ENCODE peak calls at places on chromosomes 5 and 9, in five cellular contexts. U is A549, I is HepG2, V is GM12878, L is H1. K is an unnamed sample.

GRCh38 chr5:167643616-167644015 is 647.8 kb upstream of the WWC1 start:
- DNase-seq in U (no peak), I (no peak), V (no peak), L (no peak), K (no peak)

GRCh38 chr5:175535781-175536180 is 57.4 kb downstream of the SFXN1 start:
- DNase-seq in U (no peak), I (no peak), V (no peak), L (no peak), K (no peak)

GRCh38 chr5:109053995-109054417 is 306.3 kb downstream of the FER start:
- DNase-seq in U (no peak), I (no peak), V (peak; percentile 38), L (no peak), K (no peak)

GRCh38 chr9:15249042-15249818 is 57.8 kb downstream of the TTC39B start:
- DNase-seq in U (no peak), I (no peak), V (no peak), L (no peak), K (no peak)

GRCh38 chr5:166936351-166936750 is 1355.1 kb upstream of the WWC1 start:
- DNase-seq in U (no peak), I (no peak), V (no peak), L (no peak), K (no peak)

GRCh38 chr9:102844754-102845153 is 150.4 kb upstream of the CYLC2 start:
- DNase-seq in U (no peak), I (no peak), V (no peak), L (no peak), K (no peak)

GRCh38 chr5:150624334-150625163 is 15.9 kb upstream of the SYNPO start:
- DNase-seq in U (peak; percentile 70), I (no peak), V (no peak), L (no peak), K (peak; percentile 54)

GRCh38 chr9:112582863-112583262 is 96.2 kb downstream of the KIAA1958 start:
- DNase-seq in U (no peak), I (no peak), V (no peak), L (no peak), K (no peak)

DNA sequence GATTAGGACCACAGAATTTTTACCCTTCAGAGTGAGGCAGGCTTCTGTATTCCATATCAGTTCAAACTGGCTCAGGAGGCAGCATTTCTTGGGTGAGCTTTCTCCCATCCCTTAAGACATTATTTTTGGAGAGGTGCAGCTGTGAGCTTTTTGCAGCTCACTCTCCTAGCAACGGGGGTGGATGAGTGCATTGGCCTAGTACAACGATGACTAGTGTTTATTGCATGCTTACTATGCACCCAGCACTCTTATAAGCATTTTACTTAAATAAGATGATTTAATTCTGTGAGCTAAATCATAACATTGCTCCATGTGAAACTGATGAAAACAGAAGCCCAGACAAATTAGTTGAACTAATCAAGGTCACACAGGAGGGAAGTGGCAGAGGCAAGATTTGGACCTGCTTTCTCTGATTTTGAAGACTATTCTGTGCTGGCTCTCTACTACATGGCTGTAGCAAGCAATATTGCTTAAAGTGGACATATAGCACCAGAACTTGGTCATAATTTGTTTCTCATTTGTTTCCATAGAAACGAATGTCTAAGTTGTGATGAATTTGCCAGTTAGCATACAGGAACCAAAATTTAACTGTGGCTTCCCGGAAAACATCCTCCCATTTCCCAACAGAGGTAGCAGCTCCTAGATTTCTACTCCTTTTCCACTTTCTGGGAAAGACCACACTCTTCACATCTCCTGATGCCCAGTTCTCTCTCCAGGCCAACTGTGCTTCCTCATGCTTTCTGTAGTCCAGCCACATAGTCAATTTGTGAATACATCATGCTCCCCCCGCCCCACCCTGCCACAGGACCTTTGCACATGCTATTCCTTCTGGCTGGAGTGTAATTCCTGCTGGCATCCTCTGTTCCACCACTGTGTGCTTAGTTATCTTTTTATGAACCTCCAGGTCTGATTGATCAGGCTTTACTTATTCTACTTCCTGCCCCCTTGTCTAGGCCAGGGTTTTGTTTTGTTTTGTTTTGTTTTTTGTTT is 372.2 kb upstream of the RIOK2 start:
- DNase-seq in U (no peak), I (no peak), V (no peak), L (no peak), K (no peak)
- TF ChIP-seq HDAC2 in U (no peak), I (no peak), V (no peak), L (no peak), K (no peak)

DNA sequence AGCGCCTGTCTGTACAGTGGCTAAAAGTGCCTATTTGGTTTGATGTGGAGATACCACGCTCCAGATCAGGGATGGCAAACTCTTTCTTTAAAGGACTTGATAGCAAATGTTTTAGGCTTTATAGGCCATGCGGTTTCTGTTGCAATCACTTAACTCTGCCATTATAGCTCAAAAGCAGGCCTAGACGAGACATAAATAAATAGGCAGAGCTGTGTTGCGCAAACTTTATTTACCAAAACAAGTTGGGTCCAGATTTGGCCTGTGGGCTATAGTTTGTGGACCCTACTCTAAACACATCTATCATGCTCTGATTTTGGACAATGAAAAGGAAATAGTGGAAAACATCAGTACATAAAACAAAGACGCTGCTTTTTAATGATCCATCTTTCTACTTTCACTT is 79.2 kb downstream of the PTCH1 start:
- DNase-seq in U (no peak), I (no peak), V (no peak), L (no peak), K (no peak)
- TF ChIP-seq HDAC2 in U (no peak), I (no peak), V (no peak), L (no peak), K (no peak)

GRCh38 chr9:108991479-108991878 is 21.8 kb downstream of the CTNNAL1 start:
- DNase-seq in U (no peak), I (no peak), V (no peak), L (no peak), K (no peak)
- TF ChIP-seq HDAC2 in U (no peak), I (no peak), V (no peak), L (no peak), K (no peak)

DNA sequence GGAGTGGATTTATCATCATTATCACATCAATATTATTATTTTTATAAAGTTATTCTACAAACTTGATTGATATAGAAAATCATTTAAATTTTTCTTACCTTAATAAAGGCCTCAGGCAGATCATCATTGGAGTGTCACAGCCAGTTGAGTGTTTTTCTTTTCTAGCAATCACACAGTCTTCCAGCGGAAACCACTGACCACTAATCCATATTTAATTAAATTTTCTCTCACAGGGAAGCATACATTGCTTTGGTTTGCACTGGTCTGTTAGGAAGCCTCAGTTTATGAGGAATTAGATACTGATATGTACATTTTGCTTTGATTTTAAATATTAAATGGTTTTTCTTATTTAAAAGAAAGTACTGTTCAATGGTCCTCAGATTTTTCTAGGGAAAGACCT is 6.7 kb downstream of the SPZ1 start:
- DNase-seq in U (no peak), I (no peak), V (no peak), L (no peak), K (no peak)
- TF ChIP-seq HDAC2 in U (no peak), I (no peak), V (no peak), L (no peak), K (no peak)

GRCh38 chr9:136286359-136286986 is 17.4 kb downstream of the CCDC187 start:
- DNase-seq in U (no peak), I (no peak), V (no peak), L (no peak), K (no peak)

GRCh38 chr9:136286987-136287379 is 16.9 kb downstream of the CCDC187 start:
- DNase-seq in U (no peak), I (no peak), V (no peak), L (no peak), K (no peak)

GRCh38 chr9:136284951-136285350 is 18.9 kb downstream of the CCDC187 start:
- DNase-seq in U (no peak), I (no peak), V (no peak), L (no peak), K (no peak)

GRCh38 chr9:136284311-136284710 is 19.6 kb downstream of the CCDC187 start:
- DNase-seq in U (no peak), I (no peak), V (no peak), L (no peak), K (no peak)

GRCh38 chr9:136285501-136286358 is 18.2 kb downstream of the CCDC187 start:
- DNase-seq in U (no peak), I (no peak), V (no peak), L (no peak), K (no peak)
- TF ChIP-seq HDAC2 in U (no peak), I (no peak), V (no peak), L (no peak), K (no peak)